ENCODE peak calls at places on chromosomes 11 and 22, in five cellular contexts. One of them, this sample, is unnamed.

GRCh38 chr22:30649430-30650007 is 13.9 kb downstream of the SLC35E4 start:
- DNase-seq in H1: no peak
- DNase-seq in mesendoderm: peak; percentile 72
- DNase-seq in fibroblast of lung: peak; percentile 77
- DNase-seq in SK-N-SH: no peak
- DNase-seq in this sample: peak; percentile 76

GRCh38 chr11:127656266-127656879 is 655.8 kb upstream of the KIRREL3 start:
- DNase-seq in fibroblast of lung: no peak
- DNase-seq in SK-N-SH: no peak
- DNase-seq in H1: no peak
- DNase-seq in mesendoderm: peak; percentile 18
- DNase-seq in this sample: no peak

GRCh38 chr11:10594407-10594806 is 25.9 kb upstream of the LYVE1 start:
- DNase-seq in SK-N-SH: no peak
- DNase-seq in H1: no peak
- DNase-seq in mesendoderm: no peak
- DNase-seq in fibroblast of lung: no peak
- DNase-seq in this sample: no peak

GRCh38 chr11:74196781-74197486 is 25.8 kb downstream of the PPME1 start:
- DNase-seq in SK-N-SH: no peak
- DNase-seq in H1: no peak
- DNase-seq in fibroblast of lung: no peak
- DNase-seq in mesendoderm: peak; percentile 48
- DNase-seq in this sample: no peak

GRCh38 chr11:102603091-102603490 is 22.0 kb downstream of the MMP20 start:
- DNase-seq in SK-N-SH: no peak
- DNase-seq in mesendoderm: peak; percentile 45
- DNase-seq in H1: no peak
- DNase-seq in fibroblast of lung: peak; percentile 38
- DNase-seq in this sample: no peak

GRCh38 chr11:73012121-73012863 is 129.8 kb downstream of the FCHSD2 start:
- DNase-seq in fibroblast of lung: peak; percentile 20
- DNase-seq in SK-N-SH: no peak
- DNase-seq in mesendoderm: no peak
- DNase-seq in H1: no peak
- DNase-seq in this sample: no peak

GRCh38 chr11:78742430-78742829 is 167.8 kb upstream of the NARS2 start:
- DNase-seq in mesendoderm: no peak
- DNase-seq in fibroblast of lung: peak; percentile 30
- DNase-seq in H1: no peak
- DNase-seq in SK-N-SH: no peak
- DNase-seq in this sample: no peak

GRCh38 chr11:17368551-17368950 is 17.0 kb downstream of the NCR3LG1 start:
- DNase-seq in fibroblast of lung: no peak
- DNase-seq in H1: no peak
- DNase-seq in SK-N-SH: no peak
- DNase-seq in mesendoderm: no peak
- DNase-seq in this sample: no peak

GRCh38 chr22:22027955-22028354 is 45.4 kb upstream of the TOP3B start:
- DNase-seq in SK-N-SH: no peak
- DNase-seq in mesendoderm: no peak
- DNase-seq in fibroblast of lung: no peak
- DNase-seq in H1: no peak
- DNase-seq in this sample: no peak

GRCh38 chr22:17951315-17951714 is 73.0 kb downstream of the MICAL3 start:
- DNase-seq in mesendoderm: no peak
- DNase-seq in H1: no peak
- DNase-seq in SK-N-SH: no peak
- DNase-seq in fibroblast of lung: no peak
- DNase-seq in this sample: no peak

GRCh38 chr11:3060436-3061025 is 3.3 kb upstream of the CARS1 start:
- DNase-seq in fibroblast of lung: no peak
- DNase-seq in SK-N-SH: no peak
- DNase-seq in H1: no peak
- DNase-seq in mesendoderm: no peak
- DNase-seq in this sample: no peak
- H3K79me2 ChIP-seq in fibroblast of lung: peaks cover 16% of the 10 kb centered on the region
- H3K79me2 ChIP-seq in SK-N-SH: peaks cover 17% of the 10 kb centered on the region
- H3K79me2 ChIP-seq in H1: peaks cover 9% of the 10 kb centered on the region
- H3K79me2 ChIP-seq in mesendoderm: peaks cover 16% of the 10 kb centered on the region
- H3K79me2 ChIP-seq in this sample: peaks cover 16% of the 10 kb centered on the region

DNA sequence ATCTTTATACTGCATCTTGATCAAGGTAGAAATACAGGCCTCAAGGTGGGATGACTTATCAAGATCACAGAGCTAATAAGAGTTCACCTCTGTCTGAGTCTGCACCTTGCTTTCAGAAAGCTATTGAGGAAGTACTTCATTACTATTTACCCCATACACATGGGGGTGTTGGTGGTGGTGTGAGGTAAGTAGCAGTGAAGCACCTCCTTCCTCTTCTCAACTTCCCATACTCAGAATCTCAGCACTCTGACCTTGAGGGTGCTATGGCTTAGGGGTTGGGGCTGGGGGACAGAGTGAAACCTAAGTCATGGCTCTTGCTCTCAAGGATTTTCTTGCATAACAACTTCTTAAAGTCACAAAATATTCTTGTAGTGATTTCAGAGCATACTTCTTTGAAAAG is 56.9 kb downstream of the ME3 start:
- DNase-seq in H1: no peak
- DNase-seq in SK-N-SH: no peak
- DNase-seq in fibroblast of lung: no peak
- DNase-seq in mesendoderm: no peak
- DNase-seq in this sample: no peak
- H3K36me3 ChIP-seq in H1: no peaks in the 10 kb centered on the region
- H3K36me3 ChIP-seq in SK-N-SH: no peaks in the 10 kb centered on the region
- H3K36me3 ChIP-seq in fibroblast of lung: no peaks in the 10 kb centered on the region
- H3K36me3 ChIP-seq in mesendoderm: no peaks in the 10 kb centered on the region
- H3K36me3 ChIP-seq in this sample: no peaks in the 10 kb centered on the region

GRCh38 chr22:44070029-44070428 is 45.9 kb downstream of the PARVB start:
- DNase-seq in fibroblast of lung: no peak
- DNase-seq in H1: no peak
- DNase-seq in mesendoderm: no peak
- DNase-seq in SK-N-SH: no peak
- DNase-seq in this sample: no peak

GRCh38 chr22:44071760-44072159 is 47.7 kb downstream of the PARVB start:
- DNase-seq in fibroblast of lung: no peak
- DNase-seq in SK-N-SH: no peak
- DNase-seq in mesendoderm: no peak
- DNase-seq in H1: no peak
- DNase-seq in this sample: no peak

GRCh38 chr22:44076825-44077224 is 52.7 kb downstream of the PARVB start:
- DNase-seq in mesendoderm: no peak
- DNase-seq in H1: no peak
- DNase-seq in fibroblast of lung: no peak
- DNase-seq in SK-N-SH: no peak
- DNase-seq in this sample: no peak

GRCh38 chr22:44068422-44069191 is 44.5 kb downstream of the PARVB start:
- DNase-seq in mesendoderm: no peak
- DNase-seq in fibroblast of lung: no peak
- DNase-seq in H1: no peak
- DNase-seq in SK-N-SH: no peak
- DNase-seq in this sample: no peak

GRCh38 chr22:44074286-44074984 is 50.3 kb downstream of the PARVB start:
- DNase-seq in H1: no peak
- DNase-seq in SK-N-SH: peak; percentile 90
- DNase-seq in mesendoderm: no peak
- DNase-seq in fibroblast of lung: no peak
- DNase-seq in this sample: no peak
- H3K79me2 ChIP-seq in H1: no peaks in the 10 kb centered on the region
- H3K79me2 ChIP-seq in SK-N-SH: no peaks in the 10 kb centered on the region
- H3K79me2 ChIP-seq in mesendoderm: no peaks in the 10 kb centered on the region
- H3K79me2 ChIP-seq in fibroblast of lung: no peaks in the 10 kb centered on the region
- H3K79me2 ChIP-seq in this sample: no peaks in the 10 kb centered on the region

GRCh38 chr22:37769056-37769455 is 38.7 kb upstream of the GCAT start:
- DNase-seq in SK-N-SH: no peak
- DNase-seq in H1: no peak
- DNase-seq in fibroblast of lung: no peak
- DNase-seq in mesendoderm: no peak
- DNase-seq in this sample: no peak
- H3K36me3 ChIP-seq in SK-N-SH: peaks cover 5% of the 10 kb centered on the region
- H3K36me3 ChIP-seq in H1: no peaks in the 10 kb centered on the region
- H3K36me3 ChIP-seq in fibroblast of lung: peaks cover 47% of the 10 kb centered on the region
- H3K36me3 ChIP-seq in mesendoderm: no peaks in the 10 kb centered on the region
- H3K36me3 ChIP-seq in this sample: no peaks in the 10 kb centered on the region

DNA sequence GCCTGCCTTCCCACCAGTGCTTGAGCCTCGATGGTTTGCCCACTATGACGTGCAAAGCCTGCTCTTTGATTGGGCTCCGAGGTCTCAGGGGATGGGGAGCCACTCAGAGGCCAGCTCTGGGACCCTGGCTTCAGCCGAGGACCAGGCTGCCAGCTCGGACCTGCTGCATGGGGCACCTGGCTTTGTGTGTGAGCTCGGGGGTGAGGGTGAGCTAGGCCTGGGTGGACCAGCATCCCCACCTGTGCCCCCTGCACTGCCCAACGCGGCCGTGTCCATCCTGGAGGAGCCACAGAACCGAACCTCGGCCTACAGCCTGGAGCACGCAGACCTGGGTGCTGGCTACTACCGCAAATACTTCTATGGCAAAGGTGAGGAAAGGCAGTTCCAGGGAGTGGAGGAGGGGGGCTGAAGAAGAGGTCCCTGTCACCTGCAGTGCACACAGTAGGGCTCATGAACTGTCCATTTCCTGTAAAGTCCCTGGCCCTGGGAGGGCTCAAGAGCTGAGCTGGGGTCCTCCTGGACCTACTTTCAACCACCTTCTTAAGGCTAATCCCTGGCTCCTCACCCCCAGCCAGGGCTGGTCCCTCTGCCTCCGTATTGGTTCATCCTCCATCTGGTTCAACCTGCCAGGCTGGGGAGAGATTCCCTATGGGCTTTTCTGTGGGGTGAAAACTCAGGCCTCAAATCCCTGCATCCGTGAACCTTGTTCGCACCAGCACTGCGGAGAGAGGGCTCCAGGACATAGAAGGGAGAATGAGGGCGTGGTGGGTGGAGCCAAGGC is 3.5 kb downstream of the SIPA1 start:
- DNase-seq in mesendoderm: no peak
- DNase-seq in fibroblast of lung: no peak
- DNase-seq in H1: no peak
- DNase-seq in SK-N-SH: no peak
- DNase-seq in this sample: no peak
- H3K79me2 ChIP-seq in mesendoderm: no peaks in the 10 kb centered on the region
- H3K79me2 ChIP-seq in fibroblast of lung: peaks cover 4% of the 10 kb centered on the region
- H3K79me2 ChIP-seq in H1: no peaks in the 10 kb centered on the region
- H3K79me2 ChIP-seq in SK-N-SH: peaks cover 16% of the 10 kb centered on the region
- H3K79me2 ChIP-seq in this sample: no peaks in the 10 kb centered on the region

GRCh38 chr22:19131685-19132015 is 542 bp downstream of the TSSK2 start:
- DNase-seq in H1: no peak
- DNase-seq in fibroblast of lung: no peak
- DNase-seq in mesendoderm: no peak
- DNase-seq in SK-N-SH: no peak
- DNase-seq in this sample: no peak
- H3K36me3 ChIP-seq in H1: peaks cover 2% of the 10 kb centered on the region
- H3K36me3 ChIP-seq in fibroblast of lung: peaks cover 10% of the 10 kb centered on the region
- H3K36me3 ChIP-seq in mesendoderm: peaks cover 1% of the 10 kb centered on the region
- H3K36me3 ChIP-seq in SK-N-SH: peaks cover 4% of the 10 kb centered on the region
- H3K36me3 ChIP-seq in this sample: no peaks in the 10 kb centered on the region

GRCh38 chr11:9208726-9209501 is 56.2 kb downstream of the DENND5A start:
- DNase-seq in SK-N-SH: no peak
- DNase-seq in fibroblast of lung: no peak
- DNase-seq in mesendoderm: no peak
- DNase-seq in H1: no peak
- DNase-seq in this sample: no peak

GRCh38 chr11:9207229-9207628 is 57.9 kb downstream of the DENND5A start:
- DNase-seq in H1: no peak
- DNase-seq in mesendoderm: no peak
- DNase-seq in fibroblast of lung: no peak
- DNase-seq in SK-N-SH: no peak
- DNase-seq in this sample: no peak

GRCh38 chr11:9210224-9210921 is 54.8 kb downstream of the DENND5A start:
- DNase-seq in SK-N-SH: no peak
- DNase-seq in fibroblast of lung: no peak
- DNase-seq in H1: no peak
- DNase-seq in mesendoderm: peak; percentile 28
- DNase-seq in this sample: no peak

GRCh38 chr11:9211322-9211721 is 53.8 kb downstream of the DENND5A start:
- DNase-seq in H1: no peak
- DNase-seq in fibroblast of lung: no peak
- DNase-seq in mesendoderm: no peak
- DNase-seq in SK-N-SH: no peak
- DNase-seq in this sample: no peak

DNA sequence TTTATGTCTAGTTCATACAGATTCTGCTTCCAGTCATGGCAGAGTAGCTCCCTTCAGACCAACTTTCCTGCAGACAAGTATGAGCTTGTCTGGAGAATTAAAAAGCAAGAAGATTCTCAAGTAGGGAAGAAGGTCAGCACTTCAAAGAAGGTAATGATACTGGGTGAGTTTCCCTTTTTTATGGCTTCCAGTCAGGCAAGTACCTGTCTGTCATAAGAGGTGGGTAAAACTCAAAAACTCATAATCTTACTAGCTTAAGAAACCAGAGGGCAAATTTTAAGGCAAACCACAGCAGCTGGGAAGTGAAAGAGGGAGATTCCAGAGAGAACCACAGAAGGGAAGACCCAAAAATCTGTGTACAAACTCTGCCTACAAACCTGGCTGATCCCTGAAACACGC is 54.2 kb downstream of the DENND5A start:
- DNase-seq in H1: no peak
- DNase-seq in SK-N-SH: no peak
- DNase-seq in mesendoderm: no peak
- DNase-seq in fibroblast of lung: peak; percentile 26
- DNase-seq in this sample: no peak
- H3K79me2 ChIP-seq in H1: no peaks in the 10 kb centered on the region
- H3K79me2 ChIP-seq in SK-N-SH: peaks cover 99% of the 10 kb centered on the region
- H3K79me2 ChIP-seq in mesendoderm: peaks cover 34% of the 10 kb centered on the region
- H3K79me2 ChIP-seq in fibroblast of lung: peaks cover 65% of the 10 kb centered on the region
- H3K79me2 ChIP-seq in this sample: peaks cover 94% of the 10 kb centered on the region

DNA sequence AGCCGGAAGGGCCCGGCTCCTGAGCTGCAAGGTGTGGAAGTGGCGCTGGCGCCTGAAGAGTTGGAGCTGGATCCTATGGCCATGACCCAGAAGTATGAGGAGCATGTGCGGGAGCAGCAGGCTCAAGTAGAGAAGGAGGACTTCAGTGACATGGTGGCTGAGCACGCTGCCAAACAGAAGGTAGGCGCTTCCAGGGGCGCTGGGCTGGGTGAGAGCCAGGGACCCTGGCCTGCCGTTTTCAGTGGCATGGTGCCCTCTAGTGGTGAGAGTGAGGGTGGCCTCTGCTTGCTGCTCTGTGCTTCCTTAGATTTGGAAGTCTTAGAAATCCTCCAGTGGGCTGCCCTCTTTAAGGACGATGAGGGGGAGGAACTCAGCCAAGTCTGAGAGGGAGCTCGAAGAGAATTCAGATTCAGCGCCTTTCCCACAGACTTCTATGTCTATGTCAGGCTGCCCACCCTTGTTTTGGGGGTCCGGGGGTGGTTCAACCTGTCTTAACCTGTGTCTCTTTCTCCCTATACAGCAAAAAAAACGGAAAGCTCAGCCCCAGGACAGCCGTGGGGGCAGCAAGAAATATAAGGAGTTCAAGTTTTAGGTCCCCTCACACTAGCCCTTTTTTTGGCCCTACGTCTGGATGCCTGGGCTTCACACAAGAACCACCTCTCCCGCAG is 1.8 kb upstream of the PACS1 start:
- DNase-seq in SK-N-SH: peak; percentile 86
- DNase-seq in fibroblast of lung: peak; percentile 67
- DNase-seq in H1: peak; percentile 68
- DNase-seq in mesendoderm: peak; percentile 89
- DNase-seq in this sample: peak; percentile 86
- H3K36me3 ChIP-seq in SK-N-SH: peaks cover 55% of the 10 kb centered on the region
- H3K36me3 ChIP-seq in fibroblast of lung: peaks cover 22% of the 10 kb centered on the region
- H3K36me3 ChIP-seq in H1: peaks cover 16% of the 10 kb centered on the region
- H3K36me3 ChIP-seq in mesendoderm: peaks cover 9% of the 10 kb centered on the region
- H3K36me3 ChIP-seq in this sample: peaks cover 7% of the 10 kb centered on the region

GRCh38 chr22:35206889-35207288 is 50.4 kb upstream of the HMGXB4 start:
- DNase-seq in fibroblast of lung: no peak
- DNase-seq in H1: no peak
- DNase-seq in SK-N-SH: no peak
- DNase-seq in mesendoderm: no peak
- DNase-seq in this sample: no peak
- H3K79me2 ChIP-seq in fibroblast of lung: no peaks in the 10 kb centered on the region
- H3K79me2 ChIP-seq in H1: no peaks in the 10 kb centered on the region
- H3K79me2 ChIP-seq in SK-N-SH: no peaks in the 10 kb centered on the region
- H3K79me2 ChIP-seq in mesendoderm: no peaks in the 10 kb centered on the region
- H3K79me2 ChIP-seq in this sample: no peaks in the 10 kb centered on the region

This sample was measured in hepatocyte.